ENCODE peak calls at places on chromosomes 6 and 20, in ten cellular contexts. W is activated naive CD4-positive, alpha-beta T cell; I is EH; U is SK-N-SH; S is endothelial cell; Q is A172; Z is hypothalamus; L is non-pigmented ciliary epithelial cell; B is cardiac muscle cell; X is Karpas-422. C is an unnamed sample.

GRCh38 chr20:44166008-44166407 is 21.0 kb downstream of the JPH2 start:
- DNase-seq in W (no peak), I (peak; percentile 88), U (no peak), S (no peak), Q (peak; percentile 43), Z (no peak), L (peak; percentile 31), B (no peak), X (no peak), C (no peak)

GRCh38 chr20:50724851-50725721 is 6.3 kb upstream of the PARD6B start:
- DNase-seq in W (peak; percentile 40), I (peak; percentile 98), U (peak; percentile 47), S (no peak), Q (peak; percentile 92), Z (no peak), L (peak; percentile 95), B (peak; percentile 97), X (no peak), C (peak; percentile 75)

GRCh38 chr20:36572701-36573102 is 695 bp upstream of the TGIF2 start:
- DNase-seq in W (peak; percentile 56), I (peak; percentile 53), U (peak; percentile 26), S (peak; percentile 31), Q (no peak), Z (no peak), L (no peak), B (peak; percentile 28), X (peak; percentile 74), C (no peak)

GRCh38 chr6:14849224-14849623 is 396.6 kb upstream of the JARID2 start:
- DNase-seq in W (no peak), I (no peak), U (no peak), S (no peak), Q (no peak), Z (no peak), L (no peak), B (no peak), X (no peak), C (no peak)

GRCh38 chr6:41531591-41532582 is 14.3 kb upstream of the FOXP4 start:
- DNase-seq in W (peak; percentile 55), I (peak; percentile 86), U (peak; percentile 84), S (no peak), Q (peak; percentile 55), Z (no peak), L (peak; percentile 27), B (peak; percentile 44), X (no peak), C (no peak)

GRCh38 chr6:152270301-152270925 is 366.7 kb downstream of the SYNE1 start:
- DNase-seq in W (no peak), I (peak; percentile 68), U (no peak), S (no peak), Q (peak; percentile 16), Z (no peak), L (peak; percentile 40), B (peak; percentile 43), X (no peak), C (no peak)

GRCh38 chr20:61900376-61901293 is 165.0 kb downstream of the TAF4 start:
- DNase-seq in W (no peak), I (no peak), U (no peak), S (no peak), Q (no peak), Z (no peak), L (no peak), B (no peak), X (no peak), C (no peak)

GRCh38 chr20:1364106-1364505 is 28.7 kb downstream of the FKBP1A start:
- DNase-seq in W (no peak), I (no peak), U (no peak), S (no peak), Q (no peak), Z (no peak), L (no peak), B (no peak), X (no peak), C (no peak)

GRCh38 chr20:51412991-51413471 is 129.5 kb downstream of the NFATC2 start:
- DNase-seq in W (no peak), I (peak; percentile 45), U (peak; percentile 84), S (no peak), Q (no peak), Z (no peak), L (no peak), B (peak; percentile 27), X (no peak), C (no peak)

GRCh38 chr6:167759206-167759605 is 67.5 kb upstream of the AFDN start:
- DNase-seq in W (no peak), I (no peak), U (no peak), S (no peak), Q (no peak), Z (no peak), L (no peak), B (no peak), X (no peak), C (no peak)

GRCh38 chr6:4209201-4209600 is 73.8 kb upstream of the ECI2 start:
- DNase-seq in W (no peak), I (no peak), U (no peak), S (no peak), Q (no peak), Z (no peak), L (no peak), B (no peak), X (no peak), C (no peak)

GRCh38 chr6:31948306-31948705 is 2.4 kb downstream of the CFB start:
- DNase-seq in W (no peak), I (no peak), U (no peak), S (no peak), Q (no peak), Z (no peak), L (no peak), B (no peak), X (no peak), C (no peak)

GRCh38 chr20:45088247-45088646 is 12.7 kb downstream of the KCNS1 start:
- DNase-seq in W (no peak), I (peak; percentile 98), U (no peak), S (no peak), Q (no peak), Z (no peak), L (no peak), B (peak; percentile 90), X (no peak), C (no peak)

GRCh38 chr20:33568378-33569289 is 78.7 kb downstream of the CBFA2T2 start:
- DNase-seq in W (no peak), I (no peak), U (peak; percentile 75), S (peak; percentile 47), Q (no peak), Z (no peak), L (no peak), B (no peak), X (peak; percentile 85), C (no peak)

GRCh38 chr6:35140991-35141720 is at the start of gene TCP11:
- DNase-seq in W (no peak), I (no peak), U (peak; percentile 26), S (no peak), Q (no peak), Z (no peak), L (no peak), B (peak; percentile 55), X (no peak), C (no peak)

GRCh38 chr6:71420693-71421328 is 132.2 kb downstream of the OGFRL1 start:
- DNase-seq in W (no peak), I (peak; percentile 96), U (peak; percentile 92), S (peak; percentile 90), Q (peak; percentile 95), Z (peak; percentile 88), L (peak; percentile 81), B (peak; percentile 97), X (no peak), C (peak; percentile 94)

GRCh38 chr20:21232546-21233280 is 70.4 kb upstream of the XRN2 start:
- DNase-seq in W (no peak), I (no peak), U (no peak), S (no peak), Q (no peak), Z (no peak), L (no peak), B (no peak), X (no peak), C (no peak)

GRCh38 chr6:170233304-170234205 is 57.3 kb downstream of the DLL1 start:
- DNase-seq in W (no peak), I (no peak), U (no peak), S (no peak), Q (no peak), Z (no peak), L (no peak), B (no peak), X (no peak), C (no peak)

GRCh38 chr6:12751694-12752304 is 35.2 kb downstream of the PHACTR1 start:
- DNase-seq in W (peak; percentile 2), I (peak; percentile 77), U (no peak), S (peak; percentile 82), Q (peak; percentile 47), Z (no peak), L (no peak), B (peak; percentile 72), X (peak; percentile 79), C (no peak)

GRCh38 chr6:12232821-12233220 is 57.3 kb upstream of the EDN1 start:
- DNase-seq in W (no peak), I (no peak), U (no peak), S (no peak), Q (peak; percentile 9), Z (no peak), L (no peak), B (no peak), X (no peak), C (no peak)

GRCh38 chr6:141488466-141488865 is 644.3 kb upstream of the GJE1 start:
- DNase-seq in W (no peak), I (peak; percentile 36), U (no peak), S (no peak), Q (no peak), Z (no peak), L (no peak), B (peak; percentile 28), X (peak; percentile 74), C (no peak)

GRCh38 chr6:107735906-107736635 is 88.0 kb downstream of the SCML4 start:
- DNase-seq in W (no peak), I (no peak), U (no peak), S (no peak), Q (no peak), Z (no peak), L (no peak), B (no peak), X (no peak), C (no peak)

GRCh38 chr20:32355417-32355841 is 2.7 kb upstream of the ASXL1 start:
- DNase-seq in W (no peak), I (no peak), U (no peak), S (no peak), Q (no peak), Z (no peak), L (no peak), B (no peak), X (peak; percentile 77), C (no peak)

GRCh38 chr6:20564269-20564668 is 30.0 kb downstream of the CDKAL1 start:
- DNase-seq in W (no peak), I (peak; percentile 39), U (no peak), S (no peak), Q (peak; percentile 8), Z (no peak), L (no peak), B (peak; percentile 52), X (peak; percentile 77), C (no peak)

GRCh38 chr20:63825331-63826118 is 5.5 kb downstream of the ZBTB46 start:
- DNase-seq in W (no peak), I (no peak), U (no peak), S (no peak), Q (no peak), Z (no peak), L (no peak), B (no peak), X (no peak), C (no peak)

GRCh38 chr20:61056136-61056535 is 195.9 kb upstream of the CDH4 start:
- DNase-seq in W (no peak), I (no peak), U (no peak), S (no peak), Q (no peak), Z (no peak), L (no peak), B (no peak), X (no peak), C (no peak)

GRCh38 chr20:41248371-41249024 is 69.0 kb downstream of the ZHX3 start:
- DNase-seq in W (no peak), I (peak; percentile 34), U (no peak), S (no peak), Q (no peak), Z (no peak), L (no peak), B (peak; percentile 92), X (no peak), C (no peak)

GRCh38 chr20:11375966-11376365 is 541.7 kb upstream of the BTBD3 start:
- DNase-seq in W (no peak), I (peak; percentile 62), U (no peak), S (no peak), Q (no peak), Z (no peak), L (no peak), B (no peak), X (no peak), C (no peak)